ENCODE peak calls at places on chromosomes 6 and 20, in four cellular contexts. Y is mesendoderm, D is upper lobe of right lung, V is heart left ventricle. U is an unnamed sample.

GRCh38 chr6:40999498-41000070 is 39.4 kb downstream of the UNC5CL start:
- DNase-seq in D (no peak), Y (peak), V (no peak), U (no peak)

GRCh38 chr6:34246563-34247391 is 2.0 kb downstream of the SMIM29 start:
- DNase-seq in Y (peak), D (no peak), V (peak), U (peak)

GRCh38 chr20:61956396-61957342 is 109.0 kb downstream of the TAF4 start:
- DNase-seq in D (no peak), V (no peak), Y (no peak), U (no peak)

GRCh38 chr6:20875369-20875963 is 341.2 kb downstream of the CDKAL1 start:
- DNase-seq in Y (no peak), D (no peak), V (no peak), U (no peak)

GRCh38 chr6:39214846-39215639 is 14.2 kb downstream of the KCNK5 start:
- DNase-seq in Y (no peak), V (peak), D (no peak), U (no peak)

GRCh38 chr6:170374571-170375444 is 68.2 kb downstream of the FAM120B start:
- DNase-seq in Y (no peak), D (no peak), V (no peak), U (no peak)

GRCh38 chr20:48286571-48287551 is 501.6 kb upstream of the SULF2 start:
- DNase-seq in D (no peak), V (no peak), Y (no peak), U (no peak)

GRCh38 chr6:72212686-72213085 is 326.3 kb downstream of the RIMS1 start:
- DNase-seq in V (no peak), D (no peak), Y (no peak), U (no peak)

GRCh38 chr6:26124550-26125014 is 37.4 kb downstream of the HFE start:
- DNase-seq in V (no peak), D (no peak), Y (no peak), U (no peak)

GRCh38 chr20:63101781-63102719 is 95.3 kb upstream of the BHLHE23 start:
- DNase-seq in Y (peak), V (peak), D (peak), U (no peak)

GRCh38 chr6:80527552-80528052 is 421.1 kb downstream of the BCKDHB start:
- DNase-seq in V (no peak), D (no peak), Y (peak), U (peak)

GRCh38 chr6:89197141-89197540 is 20.0 kb downstream of the GABRR1 start:
- DNase-seq in D (no peak), V (no peak), Y (no peak), U (no peak)

GRCh38 chr6:109013551-109014101 is 81.0 kb downstream of the SESN1 start:
- DNase-seq in Y (no peak), V (no peak), D (no peak), U (no peak)

GRCh38 chr6:75098709-75099108 is 107.1 kb downstream of the COL12A1 start:
- DNase-seq in V (peak), D (no peak), Y (peak), U (no peak)

U was measured in HuH-7.5.